ENCODE peak calls at places on chromosomes 7 and 10, in five cellular contexts. J is mesendoderm, X is neuronal stem cell, Z is H1, P is H9. D is an unnamed sample.

GRCh38 chr10:88659725-88660592 is 4.3 kb upstream of the LIPF start:
- DNase-seq in X (no peak), P (no peak), J (no peak), Z (no peak), D (peak; percentile 59)

GRCh38 chr7:80721880-80722595 is 83.6 kb downstream of the CD36 start:
- DNase-seq in Z (no peak), P (no peak), X (no peak), J (peak; percentile 32), D (peak; percentile 92)

GRCh38 chr7:111357691-111358090 is 204.6 kb downstream of the IMMP2L start:
- DNase-seq in P (no peak), Z (no peak), J (no peak), X (no peak), D (peak; percentile 56)

GRCh38 chr7:82204694-82205093 is 238.9 kb downstream of the CACNA2D1 start:
- DNase-seq in J (no peak), X (no peak), Z (no peak), P (no peak), D (peak; percentile 92)

GRCh38 chr7:22647451-22648257 is 79.3 kb upstream of the IL6 start:
- DNase-seq in P (no peak), X (no peak), Z (no peak), J (no peak), D (peak; percentile 98)

GRCh38 chr10:20274580-20274979 is 458.3 kb downstream of the PLXDC2 start:
- DNase-seq in X (no peak), Z (no peak), J (no peak), P (no peak), D (no peak)

GRCh38 chr7:130473877-130474276 is 18.0 kb upstream of the MEST start:
- DNase-seq in Z (no peak), X (no peak), P (no peak), J (no peak), D (no peak)

GRCh38 chr7:116713918-116714317 is 41.9 kb downstream of the MET start:
- DNase-seq in J (no peak), X (no peak), P (no peak), Z (no peak), D (peak; percentile 88)

GRCh38 chr10:5570979-5571810 is 46.4 kb downstream of the CALML3 start:
- DNase-seq in Z (no peak), X (no peak), J (no peak), P (no peak), D (no peak)

GRCh38 chr7:104843198-104843597 is 170.8 kb upstream of the KMT2E start:
- DNase-seq in P (no peak), Z (no peak), X (no peak), J (no peak), D (no peak)

GRCh38 chr10:7890802-7891201 is 72.5 kb downstream of the TAF3 start:
- DNase-seq in X (no peak), Z (no peak), J (no peak), P (no peak), D (no peak)

GRCh38 chr10:127971101-127971946 is 64.4 kb downstream of the PTPRE start:
- DNase-seq in X (no peak), Z (no peak), P (peak; percentile 12), J (no peak), D (no peak)

GRCh38 chr7:13953368-13953767 is 36.1 kb downstream of the ETV1 start:
- DNase-seq in X (no peak), J (peak; percentile 11), P (no peak), Z (no peak), D (no peak)

GRCh38 chr7:24463474-24463873 is 109.8 kb upstream of the PALS2 start:
- DNase-seq in J (no peak), P (no peak), X (no peak), Z (no peak), D (no peak)

GRCh38 chr10:31011017-31011659 is 20.5 kb downstream of the ZNF438 start:
- DNase-seq in J (no peak), Z (no peak), X (no peak), P (no peak), D (no peak)

GRCh38 chr7:22296916-22297315 is 60.0 kb downstream of the RAPGEF5 start:
- DNase-seq in Z (no peak), J (no peak), X (no peak), P (no peak), D (no peak)

GRCh38 chr7:16071246-16071857 is 350.0 kb downstream of the CRPPA start:
- DNase-seq in X (peak; percentile 47), Z (no peak), J (peak; percentile 67), P (no peak), D (peak; percentile 67)

GRCh38 chr10:91340613-91341362 is 69.4 kb upstream of the HECTD2 start:
- DNase-seq in X (no peak), Z (no peak), J (no peak), P (no peak), D (peak; percentile 94)

GRCh38 chr7:74671573-74671972 is 14.1 kb downstream of the GTF2I start:
- DNase-seq in Z (no peak), P (no peak), X (no peak), J (no peak), D (no peak)

GRCh38 chr10:79144341-79145173 is 75.8 kb downstream of the ZMIZ1 start:
- DNase-seq in X (no peak), J (no peak), Z (no peak), P (no peak), D (no peak)

GRCh38 chr7:100483101-100483727 is 513 bp upstream of the NYAP1 start:
- DNase-seq in P (peak; percentile 76), J (peak; percentile 67), Z (no peak), X (peak; percentile 69), D (peak; percentile 16)

GRCh38 chr10:62992145-62992721 is 140.9 kb upstream of the NRBF2 start:
- DNase-seq in X (no peak), J (no peak), Z (no peak), P (no peak), D (peak; percentile 34)

DNA sequence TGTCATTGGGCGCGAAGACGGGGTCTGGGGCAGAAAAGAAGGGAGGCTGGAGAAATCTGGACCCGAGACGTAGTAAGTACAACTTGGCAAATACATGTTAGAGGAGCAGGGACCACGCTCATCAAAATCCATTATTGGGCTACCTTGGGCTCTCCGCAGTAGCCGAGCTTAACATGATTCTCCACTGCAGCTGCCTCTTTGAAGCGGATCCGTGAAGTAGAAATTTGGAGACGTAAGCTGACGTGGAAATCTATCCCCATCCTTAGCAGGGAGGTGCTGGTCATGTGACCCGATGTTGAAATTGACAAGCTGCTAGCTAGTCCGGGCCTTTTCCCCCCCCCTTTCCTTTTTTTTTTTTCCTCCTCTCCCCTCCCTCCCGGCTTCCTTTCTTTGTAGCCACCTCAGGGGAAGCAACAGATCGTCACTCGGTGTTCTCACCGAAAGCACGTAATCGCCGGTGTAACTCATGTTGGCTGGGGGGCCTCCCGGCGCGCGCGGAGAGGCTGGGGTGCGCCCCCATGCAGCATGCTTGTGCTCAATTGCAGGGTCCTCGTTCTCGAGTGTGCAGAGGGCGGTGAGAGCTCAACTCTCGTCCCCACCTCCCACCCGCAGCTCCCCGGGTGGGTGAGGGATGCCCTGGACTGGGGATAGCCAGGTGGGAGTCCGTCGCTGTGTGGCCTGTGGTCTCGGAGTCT is at the start of gene HOXA11:
- DNase-seq in Z (no peak), J (peak; percentile 85), P (peak; percentile 35), X (no peak), D (peak; percentile 20)
- H4K8ac ChIP-seq in Z (peak within 1 kb of the TSS; percentile 41), J (no peak within 1 kb of the TSS), P (no peak within 1 kb of the TSS), X (no peak within 1 kb of the TSS), D (no peak within 1 kb of the TSS)

DNA sequence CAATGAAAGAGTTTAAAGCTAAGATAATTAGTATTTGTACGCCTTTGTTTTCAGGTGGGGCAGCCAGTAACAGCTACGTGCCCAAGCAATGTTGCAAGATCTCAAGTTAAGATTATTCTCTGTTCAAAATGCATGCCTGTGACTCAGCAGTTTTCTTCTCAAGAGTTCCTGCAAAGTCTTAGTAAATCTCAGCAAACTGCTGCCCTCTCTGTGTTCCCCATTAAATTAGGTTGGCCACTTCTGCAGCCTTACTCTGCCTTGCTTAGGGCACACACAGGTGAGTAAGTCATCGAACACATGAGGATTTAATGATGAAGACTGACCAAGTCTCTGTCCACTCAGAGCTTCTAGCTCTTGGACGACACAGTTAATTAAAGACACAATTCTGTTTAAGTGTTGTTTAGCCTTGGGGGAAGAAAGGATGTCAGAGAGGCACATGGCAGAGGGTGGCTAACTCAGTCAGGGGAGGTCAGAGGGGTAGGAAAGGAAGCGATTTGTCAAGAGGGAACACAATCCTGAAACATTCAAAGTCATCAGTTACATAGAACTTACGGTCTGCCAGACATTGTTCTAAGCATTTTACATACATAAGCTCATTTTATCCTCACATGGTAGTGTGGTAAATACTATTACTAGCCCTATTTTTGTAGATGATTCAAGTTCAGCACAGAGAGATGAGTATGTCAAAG is 20.2 kb upstream of the SLC35G1 start:
- DNase-seq in Z (no peak), J (peak; percentile 77), X (no peak), P (no peak), D (peak; percentile 63)
- H4K8ac ChIP-seq in Z (no peak overlapping the region), J (no peak overlapping the region), X (no peak overlapping the region), P (no peak overlapping the region), D (peak overlapping the region; percentile 30)

DNA sequence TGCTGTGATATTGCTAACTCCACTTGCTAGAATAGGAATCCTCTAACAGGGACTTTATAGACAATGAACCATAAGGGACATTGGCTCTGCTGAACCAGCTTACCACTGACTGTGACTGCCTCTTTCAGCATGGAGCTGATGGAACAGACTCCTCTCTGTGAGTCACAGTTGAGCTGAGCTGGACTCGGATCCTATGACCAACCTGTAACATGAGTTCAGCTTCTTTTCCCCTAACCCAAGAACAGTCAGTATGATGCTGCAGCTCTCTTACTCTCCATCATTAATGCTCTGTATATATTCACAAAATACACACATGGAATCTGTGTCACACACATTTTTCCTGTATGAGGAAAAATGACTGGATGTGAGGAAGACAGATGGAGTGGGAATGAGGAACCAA is 177.9 kb upstream of the BET1 start:
- DNase-seq in Z (no peak), X (no peak), P (no peak), J (peak; percentile 5), D (peak; percentile 98)
- H4K8ac ChIP-seq in Z (no peak overlapping the region), X (no peak overlapping the region), P (no peak overlapping the region), J (no peak overlapping the region), D (peak overlapping the region; percentile 91)

GRCh38 chr10:29113251-29113945 is 175.5 kb upstream of the LYZL1 start:
- DNase-seq in Z (no peak), X (no peak), J (peak; percentile 96), P (no peak), D (no peak)

GRCh38 chr10:29124864-29125263 is 164.0 kb upstream of the LYZL1 start:
- DNase-seq in P (no peak), Z (no peak), X (no peak), J (no peak), D (no peak)

GRCh38 chr10:29120216-29120615 is 168.7 kb upstream of the LYZL1 start:
- DNase-seq in J (no peak), X (no peak), P (no peak), Z (no peak), D (peak; percentile 89)

GRCh38 chr10:29117781-29118180 is 171.1 kb upstream of the LYZL1 start:
- DNase-seq in Z (no peak), J (no peak), P (no peak), X (no peak), D (no peak)

GRCh38 chr10:29119374-29119773 is 169.5 kb upstream of the LYZL1 start:
- DNase-seq in J (peak; percentile 87), Z (peak; percentile 64), P (peak; percentile 85), X (no peak), D (peak; percentile 18)
- H4K8ac ChIP-seq in J (no peak overlapping the region), Z (no peak overlapping the region), P (no peak overlapping the region), X (no peak overlapping the region), D (peak overlapping the region; percentile 1)

GRCh38 chr7:1526271-1526754 is 4.2 kb upstream of the MAFK start:
- DNase-seq in J (no peak), X (no peak), Z (no peak), P (no peak), D (no peak)
- H4K8ac ChIP-seq in J (no peak overlapping the region), X (no peak overlapping the region), Z (no peak overlapping the region), P (no peak overlapping the region), D (peak overlapping the region; percentile 85)

D was measured in IMR-90.